ENCODE peak calls at places on chromosomes 16 and 17, in eight cellular contexts. D, J, A, T, E, L, X and C are unnamed samples.
A peak's percentile ranks its signal among the peaks of the same experiment; 100 is the strongest.

GRCh38 chr17:57563968-57564367 is 181.1 kb downstream of the CCDC182 start:
- DNase-seq in J (no peak), X (no peak), L (no peak), E (no peak), T (no peak), A (no peak), D (no peak), C (no peak)

GRCh38 chr16:3490911-3491629 is 4.2 kb downstream of the C16orf90 start:
- DNase-seq in E (no peak), T (no peak), A (no peak), J (peak; percentile 10), D (no peak), X (no peak), L (no peak), C (no peak)

GRCh38 chr16:59212492-59213024 is 478.4 kb upstream of the GOT2 start:
- DNase-seq in L (no peak), D (no peak), J (peak; percentile 42), X (no peak), E (no peak), A (no peak), T (no peak), C (no peak)

GRCh38 chr16:2483939-2484897 is 9.3 kb downstream of the TBC1D24 start:
- DNase-seq in T (no peak), J (no peak), A (no peak), L (no peak), E (no peak), D (no peak), X (no peak), C (no peak)

GRCh38 chr16:88349153-88349902 is 33.4 kb upstream of the ZNF469 start:
- DNase-seq in A (no peak), J (no peak), X (no peak), T (no peak), L (peak; percentile 47), D (no peak), E (no peak), C (no peak)

GRCh38 chr17:55770220-55770870 is 19.5 kb downstream of the PCTP start:
- DNase-seq in A (no peak), J (peak; percentile 49), T (peak; percentile 72), E (no peak), D (no peak), L (no peak), X (no peak), C (no peak)

GRCh38 chr16:31472559-31473203 is 729 bp downstream of the TGFB1I1 start:
- DNase-seq in D (peak; percentile 87), X (peak; percentile 97), L (peak; percentile 99), E (no peak), T (peak; percentile 88), A (peak; percentile 92), J (peak; percentile 81), C (no peak)

GRCh38 chr16:10191096-10191495 is 8.9 kb upstream of the GRIN2A start:
- DNase-seq in J (no peak), T (no peak), L (no peak), E (no peak), D (no peak), X (no peak), A (no peak), C (no peak)

GRCh38 chr17:14619821-14620220 is 318.9 kb downstream of the HS3ST3B1 start:
- DNase-seq in E (no peak), T (no peak), J (no peak), X (no peak), L (no peak), D (no peak), A (no peak), C (no peak)

GRCh38 chr16:55494994-55495421 is 13.9 kb upstream of the LPCAT2 start:
- DNase-seq in J (peak; percentile 85), E (no peak), L (peak; percentile 75), A (no peak), X (peak; percentile 78), T (peak; percentile 96), D (no peak), C (no peak)

GRCh38 chr16:54284319-54284930 is 2.2 kb downstream of the IRX3 start:
- DNase-seq in X (no peak), D (no peak), T (no peak), E (peak; percentile 30), A (peak; percentile 66), L (no peak), J (no peak), C (no peak)

GRCh38 chr16:23595246-23595950 is 718 bp downstream of the NDUFAB1 start:
- DNase-seq in J (no peak), A (no peak), D (no peak), L (no peak), X (no peak), T (no peak), E (no peak), C (no peak)

GRCh38 chr16:9119795-9120194 is 28.4 kb downstream of the HAPSTR1 start:
- DNase-seq in D (peak; percentile 27), E (no peak), J (no peak), X (peak; percentile 72), A (no peak), L (peak; percentile 75), T (peak; percentile 84), C (no peak)

GRCh38 chr16:29898786-29899515 is 399 bp downstream of the SEZ6L2 start:
- DNase-seq in L (no peak), A (peak; percentile 90), E (no peak), X (no peak), D (no peak), T (no peak), J (no peak), C (no peak)

GRCh38 chr17:43732961-43733360 is 25.6 kb downstream of the SOST start:
- DNase-seq in A (no peak), E (no peak), J (no peak), X (no peak), T (peak; percentile 87), L (no peak), D (no peak), C (no peak)

GRCh38 chr17:60305141-60305540 is 86.8 kb downstream of the USP32 start:
- DNase-seq in J (no peak), D (no peak), A (no peak), L (no peak), E (no peak), T (no peak), X (no peak), C (no peak)

GRCh38 chr17:6853764-6854442 is 22.4 kb upstream of the TEKT1 start:
- DNase-seq in D (no peak), E (no peak), T (no peak), X (no peak), J (no peak), A (peak; percentile 65), L (no peak), C (no peak)

DNA sequence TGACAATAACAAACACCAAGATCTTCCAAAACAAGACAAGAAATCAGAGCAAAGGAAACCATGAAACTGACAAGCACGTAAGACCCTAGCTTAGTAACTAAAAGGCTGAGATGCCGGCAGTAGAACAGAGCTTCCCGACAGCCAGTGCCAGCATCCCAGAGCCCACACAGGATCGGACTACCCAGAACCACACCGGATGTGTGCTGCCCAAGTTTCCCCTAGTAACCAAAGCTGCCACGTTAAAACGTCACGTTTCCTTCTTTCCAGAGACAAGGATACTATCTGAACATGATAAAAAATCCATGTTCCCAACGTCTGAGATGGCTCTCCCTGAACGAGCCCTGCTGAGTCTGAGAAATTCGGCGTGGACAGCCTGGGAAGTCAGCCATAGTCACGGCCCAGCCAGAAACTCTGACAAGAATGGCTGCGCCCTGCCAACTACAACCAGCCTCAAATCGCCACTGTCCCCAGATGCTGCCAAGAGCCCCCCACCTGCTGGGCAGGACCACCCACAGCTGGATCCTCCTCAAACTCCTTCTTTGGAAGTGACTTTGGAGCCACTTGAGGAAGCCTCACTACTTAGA is 16.9 kb downstream of the CCDC57 start:
- DNase-seq in E (no peak), A (no peak), J (no peak), T (no peak), L (no peak), D (no peak), X (no peak), C (no peak)
- H3K36me3 ChIP-seq in E (peaks cover 4% of the 10 kb centered on the region), A (peaks cover 5% of the 10 kb centered on the region), J (no peaks in the 10 kb centered on the region), T (peaks cover 43% of the 10 kb centered on the region), L (peaks cover 26% of the 10 kb centered on the region), D (no peaks in the 10 kb centered on the region), X (no peaks in the 10 kb centered on the region), C (peaks cover 6% of the 10 kb centered on the region)

GRCh38 chr16:50265260-50265659 is 1.1 kb upstream of the ADCY7 start:
- DNase-seq in L (peak; percentile 64), J (no peak), T (peak; percentile 12), X (no peak), D (no peak), E (no peak), A (no peak), C (no peak)

GRCh38 chr16:50267151-50267631 is 840 bp downstream of the ADCY7 start:
- DNase-seq in D (no peak), L (peak; percentile 59), E (no peak), X (no peak), A (no peak), T (no peak), J (no peak), C (no peak)

GRCh38 chr16:50265716-50266336 is 525 bp upstream of the ADCY7 start:
- DNase-seq in J (no peak), A (no peak), T (no peak), D (no peak), L (peak; percentile 54), X (no peak), E (no peak), C (no peak)

GRCh38 chr16:50267651-50268050 is 1.3 kb downstream of the ADCY7 start:
- DNase-seq in T (no peak), X (no peak), D (no peak), J (no peak), A (no peak), L (peak; percentile 49), E (no peak), C (no peak)

DNA sequence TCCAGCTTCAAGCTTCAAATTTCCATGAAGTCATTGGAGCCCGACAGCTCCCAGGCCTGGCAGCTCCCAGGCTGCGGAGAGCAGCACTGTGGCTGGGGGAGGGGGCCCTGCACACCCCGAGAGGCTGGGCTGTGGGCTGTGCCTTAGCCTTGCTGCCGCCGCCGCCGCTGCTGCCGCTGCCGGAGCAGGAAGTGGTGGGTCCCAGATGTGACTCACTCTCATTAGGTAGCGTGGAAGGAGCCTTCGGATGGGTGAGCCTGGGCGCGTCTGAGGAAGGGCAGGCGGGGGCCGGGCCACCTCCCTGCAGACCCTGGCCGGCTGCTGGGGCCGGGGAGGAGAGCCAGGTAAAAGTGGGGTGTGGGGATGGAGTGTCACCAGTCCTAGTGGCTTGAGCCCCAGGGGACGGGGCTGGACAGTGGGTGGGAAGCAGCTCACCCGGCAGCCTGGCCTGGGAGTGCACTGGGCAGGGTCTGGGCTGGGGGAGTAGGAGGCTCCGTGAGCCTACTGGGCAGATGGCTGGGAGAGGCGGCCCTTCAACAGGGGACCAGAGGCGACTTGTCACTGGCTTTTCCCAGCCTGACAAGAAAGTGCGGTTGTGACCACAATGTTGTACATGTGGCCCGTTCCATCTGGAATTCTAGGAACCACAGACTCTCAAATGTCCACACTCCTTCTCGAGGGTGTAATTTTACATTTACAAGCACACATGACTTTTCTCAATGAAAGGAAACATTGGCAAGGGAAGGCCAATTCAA is at the start of gene ADCY7:
- DNase-seq in T (peak; percentile 78), X (no peak), E (no peak), L (peak; percentile 80), D (no peak), A (no peak), J (peak; percentile 38), C (peak; percentile 28)
- TF ChIP-seq POLR2A in T (no peak), X (no peak), E (no peak), L (no peak), D (no peak), A (no peak), J (no peak), C (no peak)

GRCh38 chr17:28582513-28582912 is 5.8 kb upstream of the ALDOC start:
- DNase-seq in J (no peak), D (no peak), L (no peak), A (no peak), X (no peak), T (no peak), E (no peak), C (no peak)
- H3K36me3 ChIP-seq in J (peaks cover 36% of the 10 kb centered on the region), D (no peaks in the 10 kb centered on the region), L (no peaks in the 10 kb centered on the region), A (peaks cover 82% of the 10 kb centered on the region), X (no peaks in the 10 kb centered on the region), T (peaks cover 31% of the 10 kb centered on the region), E (no peaks in the 10 kb centered on the region), C (peaks cover 8% of the 10 kb centered on the region)

GRCh38 chr17:40218006-40218739 is 931 bp upstream of the WIPF2 start:
- DNase-seq in L (peak; percentile 39), X (no peak), A (no peak), J (no peak), D (no peak), T (no peak), E (no peak), C (no peak)
- TF ChIP-seq POLR2A in L (no peak), X (no peak), A (no peak), J (no peak), D (no peak), T (no peak), E (no peak), C (no peak)